ENCODE peak calls at places on chromosomes 4 and X, in five cellular contexts. J, V, B, Y and W are unnamed samples.
A peak's percentile ranks its signal among the peaks of the same experiment; 100 is the strongest.

GRCh38 chrX:102883491-102883890 is 53.6 kb upstream of the RAB40AL start:
- DNase-seq in J (no peak), V (no peak), B (no peak), Y (no peak), W (peak; percentile 91)

GRCh38 chr4:185865901-185866328 is 53.9 kb upstream of the SORBS2 start:
- DNase-seq in J (no peak), V (no peak), B (no peak), Y (no peak), W (peak; percentile 69)

GRCh38 chr4:26388671-26389070 is 67.9 kb downstream of the RBPJ start:
- DNase-seq in J (no peak), V (no peak), B (no peak), Y (no peak), W (no peak)

GRCh38 chrX:25597561-25597960 is 540.6 kb upstream of the MAGEB18 start:
- DNase-seq in J (no peak), V (no peak), B (no peak), Y (no peak), W (no peak)

GRCh38 chr4:5747746-5748365 is 36.9 kb downstream of the EVC start:
- DNase-seq in J (no peak), V (peak; percentile 90), B (no peak), Y (no peak), W (peak; percentile 72)

GRCh38 chrX:7828594-7828993 is 14.4 kb upstream of the VCX start:
- DNase-seq in J (no peak), V (no peak), B (no peak), Y (no peak), W (peak; percentile 10)

GRCh38 chr4:26619784-26620183 is 35.9 kb downstream of the TBC1D19 start:
- DNase-seq in J (no peak), V (peak; percentile 54), B (no peak), Y (no peak), W (no peak)

GRCh38 chrX:8783100-8784098 is 17.8 kb downstream of the FAM9A start:
- DNase-seq in J (peak; percentile 72), V (no peak), B (no peak), Y (peak; percentile 71), W (no peak)

GRCh38 chrX:1389181-1389992 is 2.5 kb downstream of the SLC25A6 start:
- DNase-seq in J (no peak), V (no peak), B (no peak), Y (no peak), W (no peak)

GRCh38 chr4:80265571-80266266 is 745 bp upstream of the FGF5 start:
- DNase-seq in J (peak; percentile 36), V (peak; percentile 87), B (no peak), Y (no peak), W (peak; percentile 20)

GRCh38 chrX:24643116-24643515 is 4.0 kb downstream of the PCYT1B start:
- DNase-seq in J (no peak), V (peak; percentile 17), B (no peak), Y (no peak), W (no peak)

GRCh38 chr4:52290468-52290867 is 239.4 kb downstream of the SPATA18 start:
- DNase-seq in J (no peak), V (no peak), B (no peak), Y (no peak), W (no peak)

GRCh38 chrX:40646489-40647306 is 663 bp downstream of the CXorf38 start:
- DNase-seq in J (no peak), V (peak; percentile 31), B (peak; percentile 15), Y (peak; percentile 52), W (peak; percentile 48)

GRCh38 chr4:97953171-97953570 is 190.1 kb downstream of the STPG2 start:
- DNase-seq in J (no peak), V (no peak), B (no peak), Y (no peak), W (no peak)

GRCh38 chr4:54568184-54568583 is 89.6 kb upstream of the KIT start:
- DNase-seq in J (no peak), V (peak; percentile 83), B (no peak), Y (peak; percentile 16), W (peak; percentile 51)

GRCh38 chr4:125085-125820 is 952 bp downstream of the ZNF718 start:
- DNase-seq in J (peak; percentile 74), V (peak; percentile 67), B (peak; percentile 17), Y (peak; percentile 74), W (peak; percentile 51)

GRCh38 chr4:84582988-84583870 is at the start of gene CDS1:
- DNase-seq in J (peak; percentile 59), V (peak; percentile 3), B (no peak), Y (peak; percentile 75), W (peak; percentile 33)

GRCh38 chr4:40577588-40578253 is 51.9 kb downstream of the RBM47 start:
- DNase-seq in J (no peak), V (no peak), B (no peak), Y (no peak), W (no peak)

GRCh38 chr4:40572692-40573287 is 56.9 kb downstream of the RBM47 start:
- DNase-seq in J (no peak), V (no peak), B (no peak), Y (no peak), W (no peak)

GRCh38 chr4:40576651-40577480 is 52.8 kb downstream of the RBM47 start:
- DNase-seq in J (no peak), V (peak; percentile 97), B (no peak), Y (no peak), W (peak; percentile 93)

GRCh38 chr4:40573593-40574311 is 55.9 kb downstream of the RBM47 start:
- DNase-seq in J (no peak), V (no peak), B (no peak), Y (no peak), W (peak; percentile 70)

GRCh38 chr4:40575846-40576245 is 53.8 kb downstream of the RBM47 start:
- DNase-seq in J (no peak), V (no peak), B (no peak), Y (no peak), W (peak; percentile 100)
- H3K4ac ChIP-seq in J (no peak overlapping the region), V (no peak overlapping the region), B (no peak overlapping the region), Y (no peak overlapping the region), W (no peak overlapping the region)

GRCh38 chr4:124514588-124514987 is 197.9 kb downstream of the ANKRD50 start:
- DNase-seq in J (no peak), V (no peak), B (no peak), Y (no peak), W (no peak)
- H2BK12ac ChIP-seq in J (no peak overlapping the region), V (no peak overlapping the region), B (no peak overlapping the region), Y (no peak overlapping the region), W (no peak overlapping the region)

GRCh38 chrX:47556045-47556623 is 4.9 kb upstream of the ARAF start:
- DNase-seq in J (peak; percentile 93), V (peak; percentile 92), B (peak; percentile 67), Y (peak; percentile 70), W (peak; percentile 32)
- H3K4ac ChIP-seq in J (no peak overlapping the region), V (no peak overlapping the region), B (no peak overlapping the region), Y (peak overlapping the region; percentile 69), W (no peak overlapping the region)

GRCh38 chrX:110159865-110160264 is 157.0 kb downstream of the TMEM164 start:
- DNase-seq in J (no peak), V (peak; percentile 36), B (no peak), Y (no peak), W (no peak)

GRCh38 chrX:110159235-110159634 is 156.3 kb downstream of the TMEM164 start:
- DNase-seq in J (no peak), V (no peak), B (no peak), Y (no peak), W (no peak)

GRCh38 chrX:110156167-110156754 is 153.3 kb downstream of the TMEM164 start:
- DNase-seq in J (no peak), V (no peak), B (no peak), Y (no peak), W (peak; percentile 59)

GRCh38 chrX:110155759-110156158 is 152.8 kb downstream of the TMEM164 start:
- DNase-seq in J (no peak), V (no peak), B (no peak), Y (no peak), W (no peak)

GRCh38 chrX:110157444-110157843 is 154.5 kb downstream of the TMEM164 start:
- DNase-seq in J (no peak), V (no peak), B (no peak), Y (no peak), W (no peak)
- H2BK12ac ChIP-seq in J (no peak overlapping the region), V (no peak overlapping the region), B (no peak overlapping the region), Y (no peak overlapping the region), W (no peak overlapping the region)

GRCh38 chrX:16577483-16578029 is 72.4 kb upstream of the S100G start:
- DNase-seq in J (no peak), V (no peak), B (peak; percentile 0), Y (no peak), W (no peak)
- H3K4ac ChIP-seq in J (peak overlapping the region; percentile 36), V (no peak overlapping the region), B (no peak overlapping the region), Y (no peak overlapping the region), W (no peak overlapping the region)